ENCODE peak calls at places on chromosomes 2 and 18, in four cellular contexts. One of them, this sample, is unnamed.

GRCh38 chr2:54871457-54872103 is 148.1 kb downstream of the EML6 start:
- DNase-seq in SW480: no peak
- DNase-seq in stimulated activated CD4-positive, alpha-beta T cell treated with anti-CD3 and anti-CD28 coated beads, Interleukin-12 subunit alpha, Interleukin-12 subunit beta, amount 100 ng/mL, for 4 hours: no peak
- DNase-seq in COLO829: no peak
- DNase-seq in this sample: no peak

GRCh38 chr18:49224130-49224529 is 236.3 kb downstream of the DYM start:
- DNase-seq in SW480: peak
- DNase-seq in stimulated activated CD4-positive, alpha-beta T cell treated with anti-CD3 and anti-CD28 coated beads, Interleukin-12 subunit alpha, Interleukin-12 subunit beta, amount 100 ng/mL, for 4 hours: no peak
- DNase-seq in COLO829: no peak
- DNase-seq in this sample: no peak

GRCh38 chr2:9311488-9311887 is 104.9 kb downstream of the ASAP2 start:
- DNase-seq in SW480: no peak
- DNase-seq in stimulated activated CD4-positive, alpha-beta T cell treated with anti-CD3 and anti-CD28 coated beads, Interleukin-12 subunit alpha, Interleukin-12 subunit beta, amount 100 ng/mL, for 4 hours: no peak
- DNase-seq in COLO829: no peak
- DNase-seq in this sample: no peak

GRCh38 chr2:8993902-8994278 is 9.6 kb downstream of the MBOAT2 start:
- DNase-seq in SW480: no peak
- DNase-seq in stimulated activated CD4-positive, alpha-beta T cell treated with anti-CD3 and anti-CD28 coated beads, Interleukin-12 subunit alpha, Interleukin-12 subunit beta, amount 100 ng/mL, for 4 hours: no peak
- DNase-seq in COLO829: no peak
- DNase-seq in this sample: no peak

GRCh38 chr2:53422979-53423378 is 344.6 kb upstream of the CHAC2 start:
- DNase-seq in SW480: peak
- DNase-seq in stimulated activated CD4-positive, alpha-beta T cell treated with anti-CD3 and anti-CD28 coated beads, Interleukin-12 subunit alpha, Interleukin-12 subunit beta, amount 100 ng/mL, for 4 hours: no peak
- DNase-seq in COLO829: peak
- DNase-seq in this sample: no peak

GRCh38 chr2:9439536-9439935 is 16.1 kb downstream of the CPSF3 start:
- DNase-seq in SW480: no peak
- DNase-seq in stimulated activated CD4-positive, alpha-beta T cell treated with anti-CD3 and anti-CD28 coated beads, Interleukin-12 subunit alpha, Interleukin-12 subunit beta, amount 100 ng/mL, for 4 hours: no peak
- DNase-seq in COLO829: no peak
- DNase-seq in this sample: no peak

GRCh38 chr2:129231924-129232323 is 747.5 kb upstream of the RAB6C start:
- DNase-seq in SW480: no peak
- DNase-seq in stimulated activated CD4-positive, alpha-beta T cell treated with anti-CD3 and anti-CD28 coated beads, Interleukin-12 subunit alpha, Interleukin-12 subunit beta, amount 100 ng/mL, for 4 hours: no peak
- DNase-seq in COLO829: no peak
- DNase-seq in this sample: no peak

GRCh38 chr2:176149484-176150337 is 1.6 kb upstream of the HOXD4 start:
- DNase-seq in SW480: no peak
- DNase-seq in stimulated activated CD4-positive, alpha-beta T cell treated with anti-CD3 and anti-CD28 coated beads, Interleukin-12 subunit alpha, Interleukin-12 subunit beta, amount 100 ng/mL, for 4 hours: no peak
- DNase-seq in COLO829: no peak
- DNase-seq in this sample: no peak

GRCh38 chr18:61896767-61897166 is 4.0 kb upstream of the RNF152 start:
- DNase-seq in SW480: no peak
- DNase-seq in stimulated activated CD4-positive, alpha-beta T cell treated with anti-CD3 and anti-CD28 coated beads, Interleukin-12 subunit alpha, Interleukin-12 subunit beta, amount 100 ng/mL, for 4 hours: no peak
- DNase-seq in COLO829: no peak
- DNase-seq in this sample: no peak

GRCh38 chr18:25038261-25038660 is 313.7 kb downstream of the ZNF521 start:
- DNase-seq in SW480: no peak
- DNase-seq in stimulated activated CD4-positive, alpha-beta T cell treated with anti-CD3 and anti-CD28 coated beads, Interleukin-12 subunit alpha, Interleukin-12 subunit beta, amount 100 ng/mL, for 4 hours: no peak
- DNase-seq in COLO829: no peak
- DNase-seq in this sample: no peak

GRCh38 chr2:134232461-134232860 is 21.4 kb upstream of the MGAT5 start:
- DNase-seq in SW480: no peak
- DNase-seq in stimulated activated CD4-positive, alpha-beta T cell treated with anti-CD3 and anti-CD28 coated beads, Interleukin-12 subunit alpha, Interleukin-12 subunit beta, amount 100 ng/mL, for 4 hours: no peak
- DNase-seq in COLO829: no peak
- DNase-seq in this sample: no peak

GRCh38 chr18:29377346-29377745 is 1200.4 kb upstream of the CDH2 start:
- DNase-seq in SW480: no peak
- DNase-seq in stimulated activated CD4-positive, alpha-beta T cell treated with anti-CD3 and anti-CD28 coated beads, Interleukin-12 subunit alpha, Interleukin-12 subunit beta, amount 100 ng/mL, for 4 hours: no peak
- DNase-seq in COLO829: no peak
- DNase-seq in this sample: no peak

GRCh38 chr2:69693472-69694450 is 48.2 kb upstream of the ANXA4 start:
- DNase-seq in SW480: no peak
- DNase-seq in stimulated activated CD4-positive, alpha-beta T cell treated with anti-CD3 and anti-CD28 coated beads, Interleukin-12 subunit alpha, Interleukin-12 subunit beta, amount 100 ng/mL, for 4 hours: no peak
- DNase-seq in COLO829: no peak
- DNase-seq in this sample: no peak

GRCh38 chr18:61901334-61901986 is 8.7 kb upstream of the RNF152 start:
- DNase-seq in SW480: peak
- DNase-seq in stimulated activated CD4-positive, alpha-beta T cell treated with anti-CD3 and anti-CD28 coated beads, Interleukin-12 subunit alpha, Interleukin-12 subunit beta, amount 100 ng/mL, for 4 hours: peak
- DNase-seq in COLO829: peak
- DNase-seq in this sample: peak

GRCh38 chr2:119694994-119695521 is 16.1 kb downstream of the TMEM177 start:
- DNase-seq in SW480: peak
- DNase-seq in stimulated activated CD4-positive, alpha-beta T cell treated with anti-CD3 and anti-CD28 coated beads, Interleukin-12 subunit alpha, Interleukin-12 subunit beta, amount 100 ng/mL, for 4 hours: no peak
- DNase-seq in COLO829: no peak
- DNase-seq in this sample: no peak

GRCh38 chr2:43832457-43832856 is 6.2 kb downstream of the ABCG5 start:
- DNase-seq in SW480: no peak
- DNase-seq in stimulated activated CD4-positive, alpha-beta T cell treated with anti-CD3 and anti-CD28 coated beads, Interleukin-12 subunit alpha, Interleukin-12 subunit beta, amount 100 ng/mL, for 4 hours: no peak
- DNase-seq in COLO829: no peak
- DNase-seq in this sample: no peak

This sample was measured in progenitor cell of endocrine pancreas.